ENCODE peak calls at places on chromosome 5, in five cellular contexts. One of them, this sample, is unnamed.

GRCh38 chr5:172943283-172943841 is 15.9 kb upstream of the RPL26L1 start:
- DNase-seq in endodermal cell: peak; percentile 90
- DNase-seq in PC-9: no peak
- DNase-seq in tibial nerve: no peak
- DNase-seq in A549: no peak
- DNase-seq in this sample: peak; percentile 74

GRCh38 chr5:57863661-57864060 is 381.1 kb upstream of the ACTBL2 start:
- DNase-seq in tibial nerve: no peak
- DNase-seq in PC-9: no peak
- DNase-seq in A549: no peak
- DNase-seq in endodermal cell: no peak
- DNase-seq in this sample: no peak

GRCh38 chr5:110916373-110917049 is 155.0 kb upstream of the TSLP start:
- DNase-seq in endodermal cell: no peak
- DNase-seq in A549: peak; percentile 2
- DNase-seq in tibial nerve: no peak
- DNase-seq in PC-9: peak; percentile 2
- DNase-seq in this sample: no peak

GRCh38 chr5:180233729-180234128 is 24.7 kb upstream of the RASGEF1C start:
- DNase-seq in PC-9: no peak
- DNase-seq in endodermal cell: no peak
- DNase-seq in A549: no peak
- DNase-seq in tibial nerve: no peak
- DNase-seq in this sample: no peak

GRCh38 chr5:149962040-149962439 is 1.5 kb downstream of the SLC26A2 start:
- DNase-seq in endodermal cell: peak; percentile 57
- DNase-seq in PC-9: peak; percentile 16
- DNase-seq in A549: peak; percentile 80
- DNase-seq in tibial nerve: no peak
- DNase-seq in this sample: no peak

GRCh38 chr5:82334085-82334680 is 56.0 kb upstream of the RPS23 start:
- DNase-seq in PC-9: no peak
- DNase-seq in A549: no peak
- DNase-seq in endodermal cell: no peak
- DNase-seq in tibial nerve: no peak
- DNase-seq in this sample: no peak

GRCh38 chr5:93677344-93678021 is 63.9 kb downstream of the POU5F2 start:
- DNase-seq in PC-9: peak; percentile 72
- DNase-seq in endodermal cell: peak; percentile 81
- DNase-seq in A549: no peak
- DNase-seq in tibial nerve: peak; percentile 31
- DNase-seq in this sample: no peak

GRCh38 chr5:128084228-128085167 is 932 bp downstream of the SLC12A2 start:
- DNase-seq in PC-9: peak; percentile 31
- DNase-seq in tibial nerve: no peak
- DNase-seq in endodermal cell: peak; percentile 78
- DNase-seq in A549: no peak
- DNase-seq in this sample: no peak

GRCh38 chr5:37871023-37871815 is 31.4 kb upstream of the GDNF start:
- DNase-seq in A549: no peak
- DNase-seq in PC-9: no peak
- DNase-seq in endodermal cell: no peak
- DNase-seq in tibial nerve: no peak
- DNase-seq in this sample: no peak

GRCh38 chr5:54882841-54883240 is 102.6 kb downstream of the ESM1 start:
- DNase-seq in endodermal cell: no peak
- DNase-seq in PC-9: no peak
- DNase-seq in tibial nerve: no peak
- DNase-seq in A549: no peak
- DNase-seq in this sample: no peak

GRCh38 chr5:171596391-171596878 is 177.0 kb downstream of the FGF18 start:
- DNase-seq in endodermal cell: peak; percentile 86
- DNase-seq in PC-9: peak; percentile 87
- DNase-seq in A549: no peak
- DNase-seq in tibial nerve: no peak
- DNase-seq in this sample: peak; percentile 90

GRCh38 chr5:10712574-10713366 is 48.3 kb downstream of the DAP start:
- DNase-seq in endodermal cell: no peak
- DNase-seq in A549: no peak
- DNase-seq in tibial nerve: no peak
- DNase-seq in PC-9: no peak
- DNase-seq in this sample: no peak

GRCh38 chr5:137101544-137101943 is 397.6 kb downstream of the SPOCK1 start:
- DNase-seq in tibial nerve: no peak
- DNase-seq in PC-9: no peak
- DNase-seq in endodermal cell: no peak
- DNase-seq in A549: no peak
- DNase-seq in this sample: no peak

GRCh38 chr5:77727190-77727589 is 48.9 kb downstream of the TBCA start:
- DNase-seq in tibial nerve: no peak
- DNase-seq in PC-9: no peak
- DNase-seq in A549: no peak
- DNase-seq in endodermal cell: no peak
- DNase-seq in this sample: no peak

GRCh38 chr5:33460210-33460609 is 19.4 kb downstream of the TARS1 start:
- DNase-seq in endodermal cell: no peak
- DNase-seq in A549: no peak
- DNase-seq in tibial nerve: no peak
- DNase-seq in PC-9: no peak
- DNase-seq in this sample: no peak

GRCh38 chr5:93886917-93887361 is 145.5 kb upstream of the POU5F2 start:
- DNase-seq in PC-9: no peak
- DNase-seq in A549: no peak
- DNase-seq in tibial nerve: no peak
- DNase-seq in endodermal cell: no peak
- DNase-seq in this sample: no peak

GRCh38 chr5:111280282-111280901 is 56.2 kb downstream of the CAMK4 start:
- DNase-seq in tibial nerve: no peak
- DNase-seq in endodermal cell: no peak
- DNase-seq in PC-9: no peak
- DNase-seq in A549: no peak
- DNase-seq in this sample: no peak

GRCh38 chr5:124156408-124157027 is 589.9 kb downstream of the ZNF608 start:
- DNase-seq in endodermal cell: no peak
- DNase-seq in PC-9: no peak
- DNase-seq in tibial nerve: no peak
- DNase-seq in A549: no peak
- DNase-seq in this sample: no peak

GRCh38 chr5:138303365-138303764 is 28.2 kb downstream of the CDC25C start:
- DNase-seq in endodermal cell: no peak
- DNase-seq in tibial nerve: no peak
- DNase-seq in PC-9: no peak
- DNase-seq in A549: no peak
- DNase-seq in this sample: no peak

GRCh38 chr5:159947708-159948358 is 31.6 kb downstream of the ADRA1B start:
- DNase-seq in A549: peak; percentile 19
- DNase-seq in tibial nerve: no peak
- DNase-seq in PC-9: no peak
- DNase-seq in endodermal cell: no peak
- DNase-seq in this sample: no peak

GRCh38 chr5:79858097-79858723 is 132.9 kb downstream of the MTX3 start:
- DNase-seq in endodermal cell: peak; percentile 94
- DNase-seq in PC-9: peak; percentile 65
- DNase-seq in A549: peak; percentile 56
- DNase-seq in tibial nerve: peak; percentile 89
- DNase-seq in this sample: no peak

GRCh38 chr5:23242891-23243290 is 264.5 kb upstream of the PRDM9 start:
- DNase-seq in A549: no peak
- DNase-seq in PC-9: no peak
- DNase-seq in tibial nerve: no peak
- DNase-seq in endodermal cell: no peak
- DNase-seq in this sample: no peak

GRCh38 chr5:88377240-88377639 is 108.6 kb upstream of the TMEM161B start:
- DNase-seq in tibial nerve: no peak
- DNase-seq in endodermal cell: no peak
- DNase-seq in A549: no peak
- DNase-seq in PC-9: no peak
- DNase-seq in this sample: no peak

GRCh38 chr5:143641549-143641955 is 170.4 kb upstream of the HMHB1 start:
- DNase-seq in tibial nerve: no peak
- DNase-seq in A549: no peak
- DNase-seq in PC-9: no peak
- DNase-seq in endodermal cell: no peak
- DNase-seq in this sample: no peak

GRCh38 chr5:119879446-119879845 is 250.1 kb downstream of the FAM170A start:
- DNase-seq in tibial nerve: no peak
- DNase-seq in PC-9: no peak
- DNase-seq in A549: no peak
- DNase-seq in endodermal cell: no peak
- DNase-seq in this sample: no peak

GRCh38 chr5:149240354-149240998 is 31.2 kb upstream of the AFAP1L1 start:
- DNase-seq in endodermal cell: no peak
- DNase-seq in A549: no peak
- DNase-seq in tibial nerve: no peak
- DNase-seq in PC-9: no peak
- DNase-seq in this sample: peak; percentile 68

GRCh38 chr5:108381034-108381954 is 604 bp downstream of the FBXL17 start:
- DNase-seq in PC-9: peak; percentile 73
- DNase-seq in tibial nerve: peak; percentile 50
- DNase-seq in A549: peak; percentile 68
- DNase-seq in endodermal cell: peak; percentile 85
- DNase-seq in this sample: peak; percentile 88

GRCh38 chr5:154406231-154406630 is 39.6 kb upstream of the SAP30L start:
- DNase-seq in PC-9: no peak
- DNase-seq in tibial nerve: no peak
- DNase-seq in A549: no peak
- DNase-seq in endodermal cell: no peak
- DNase-seq in this sample: no peak

GRCh38 chr5:15008476-15008875 is 136.9 kb upstream of the ANKH start:
- DNase-seq in A549: peak; percentile 94
- DNase-seq in endodermal cell: peak; percentile 69
- DNase-seq in PC-9: peak; percentile 99
- DNase-seq in tibial nerve: peak; percentile 94
- DNase-seq in this sample: peak; percentile 99

GRCh38 chr5:77844408-77845272 is 68.5 kb upstream of the TBCA start:
- DNase-seq in PC-9: no peak
- DNase-seq in endodermal cell: peak; percentile 63
- DNase-seq in A549: no peak
- DNase-seq in tibial nerve: no peak
- DNase-seq in this sample: no peak

GRCh38 chr5:114317751-114318150 is 44.1 kb upstream of the KCNN2 start:
- DNase-seq in tibial nerve: no peak
- DNase-seq in PC-9: no peak
- DNase-seq in A549: no peak
- DNase-seq in endodermal cell: no peak
- DNase-seq in this sample: no peak

GRCh38 chr5:113513384-113514262 is at the start of gene YTHDC2:
- DNase-seq in endodermal cell: peak; percentile 96
- DNase-seq in tibial nerve: peak; percentile 70
- DNase-seq in A549: peak; percentile 87
- DNase-seq in PC-9: peak; percentile 81
- DNase-seq in this sample: peak; percentile 49

GRCh38 chr5:142539154-142539740 is 146.6 kb downstream of the FGF1 start:
- DNase-seq in A549: no peak
- DNase-seq in endodermal cell: no peak
- DNase-seq in tibial nerve: no peak
- DNase-seq in PC-9: no peak
- DNase-seq in this sample: no peak

GRCh38 chr5:128681096-128681495 is 143.1 kb upstream of the FBN2 start:
- DNase-seq in tibial nerve: no peak
- DNase-seq in A549: no peak
- DNase-seq in endodermal cell: no peak
- DNase-seq in PC-9: no peak
- DNase-seq in this sample: no peak

GRCh38 chr5:180423133-180423532 is 70.0 kb upstream of the GFPT2 start:
- DNase-seq in endodermal cell: no peak
- DNase-seq in tibial nerve: no peak
- DNase-seq in A549: no peak
- DNase-seq in PC-9: no peak
- DNase-seq in this sample: no peak

GRCh38 chr5:149636861-149637246 is 55.6 kb downstream of the ARHGEF37 start:
- DNase-seq in tibial nerve: peak; percentile 89
- DNase-seq in A549: peak; percentile 70
- DNase-seq in PC-9: peak; percentile 35
- DNase-seq in endodermal cell: peak; percentile 82
- DNase-seq in this sample: no peak

GRCh38 chr5:25716680-25717079 is 1071.9 kb upstream of the CDH10 start:
- DNase-seq in tibial nerve: no peak
- DNase-seq in A549: no peak
- DNase-seq in endodermal cell: no peak
- DNase-seq in PC-9: no peak
- DNase-seq in this sample: no peak

DNA sequence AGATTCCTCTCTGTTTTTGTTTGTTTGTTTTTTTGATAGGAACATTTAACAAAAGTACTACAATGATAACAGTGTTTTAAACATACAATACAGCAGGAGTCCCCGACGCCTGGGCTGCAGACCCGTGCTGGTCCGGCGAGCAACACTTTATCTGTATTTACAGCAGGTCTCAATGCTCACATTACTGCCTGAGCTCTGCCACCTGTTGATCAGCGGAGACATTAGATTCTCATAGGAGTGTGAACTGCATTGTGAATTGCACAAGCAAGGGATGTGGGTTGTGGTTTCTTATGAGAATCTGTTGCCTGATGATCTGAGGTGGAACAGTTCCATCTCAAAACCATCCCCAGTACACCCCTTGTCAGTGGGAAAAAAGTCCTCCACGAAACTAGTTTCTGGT is 1068.5 kb upstream of the CDH10 start:
- DNase-seq in endodermal cell: peak; percentile 66
- DNase-seq in PC-9: no peak
- DNase-seq in A549: peak; percentile 19
- DNase-seq in tibial nerve: no peak
- DNase-seq in this sample: no peak
- TF ChIP-seq CTCF in endodermal cell: peak; percentile 47
- TF ChIP-seq CTCF in PC-9: no peak
- TF ChIP-seq CTCF in A549: no peak
- TF ChIP-seq CTCF in tibial nerve: no peak
- TF ChIP-seq CTCF in this sample: no peak

GRCh38 chr5:95284512-95285405 is at the start of gene MCTP1:
- DNase-seq in endodermal cell: peak; percentile 86
- DNase-seq in PC-9: peak; percentile 41
- DNase-seq in A549: peak; percentile 21
- DNase-seq in tibial nerve: no peak
- DNase-seq in this sample: no peak
- H3K4me3 ChIP-seq in endodermal cell: peak within 1 kb of the TSS; percentile 75
- H3K4me3 ChIP-seq in PC-9: peak within 1 kb of the TSS; percentile 95
- H3K4me3 ChIP-seq in A549: peak within 1 kb of the TSS; percentile 82
- H3K4me3 ChIP-seq in tibial nerve: peak within 1 kb of the TSS; percentile 30
- H3K4me3 ChIP-seq in this sample: peak within 1 kb of the TSS; percentile 54

GRCh38 chr5:2783223-2783622 is 31.7 kb upstream of the IRX2 start:
- DNase-seq in A549: no peak
- DNase-seq in endodermal cell: no peak
- DNase-seq in PC-9: no peak
- DNase-seq in tibial nerve: no peak
- DNase-seq in this sample: no peak
- TF ChIP-seq CTCF in A549: no peak
- TF ChIP-seq CTCF in endodermal cell: peak; percentile 51
- TF ChIP-seq CTCF in PC-9: peak; percentile 48
- TF ChIP-seq CTCF in tibial nerve: no peak
- TF ChIP-seq CTCF in this sample: no peak

DNA sequence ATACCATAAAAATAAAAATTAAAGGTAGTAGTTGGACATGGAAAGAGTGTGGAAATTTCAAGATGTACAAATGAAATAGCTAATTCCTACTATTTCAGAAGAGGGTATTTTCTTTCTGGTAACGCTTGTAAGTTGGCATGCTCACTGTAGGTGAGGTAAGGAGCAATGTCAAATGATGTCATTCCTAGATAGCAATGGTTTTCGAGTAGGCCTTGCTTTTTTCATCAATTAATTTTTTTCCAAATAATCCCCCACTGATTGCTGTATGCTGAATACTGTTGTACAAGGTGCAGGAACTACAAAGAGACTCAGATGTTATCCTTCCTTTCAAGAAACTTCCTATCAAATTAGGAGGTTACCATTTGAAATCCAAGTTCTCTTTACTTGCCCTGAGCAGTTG is 928 bp upstream of the SELENOP start:
- DNase-seq in PC-9: no peak
- DNase-seq in endodermal cell: no peak
- DNase-seq in tibial nerve: no peak
- DNase-seq in A549: no peak
- DNase-seq in this sample: no peak
- H3K4me3 ChIP-seq in PC-9: no peak overlapping the region
- H3K4me3 ChIP-seq in endodermal cell: peak overlapping the region; percentile 82
- H3K4me3 ChIP-seq in tibial nerve: peak overlapping the region; percentile 51
- H3K4me3 ChIP-seq in A549: no peak overlapping the region
- H3K4me3 ChIP-seq in this sample: no peak overlapping the region

This sample was measured in ascending aorta.